ENCODE peak calls at places on chromosomes 6 and 20, in four cellular contexts. B is HepG2, M is GM12878, H is K562. R is an unnamed sample.
A peak's percentile ranks its signal among the peaks of the same experiment; 100 is the strongest.

GRCh38 chr20:39699331-39699730 is 737.2 kb downstream of the DHX35 start:
- DNase-seq in B (no peak), M (no peak), H (no peak), R (no peak)

GRCh38 chr6:44235269-44235668 is 11.6 kb upstream of the HSP90AB1 start:
- DNase-seq in M (no peak), B (no peak), H (no peak), R (no peak)

GRCh38 chr6:36463686-36464085 is 20.9 kb downstream of the KCTD20 start:
- DNase-seq in M (no peak), B (no peak), H (no peak), R (no peak)

GRCh38 chr6:5525209-5525608 is 263.9 kb downstream of the FARS2 start:
- DNase-seq in B (no peak), H (no peak), M (no peak), R (no peak)

GRCh38 chr6:70310063-70310694 is 7.3 kb upstream of the COL9A1 start:
- DNase-seq in H (peak; percentile 66), M (no peak), B (peak; percentile 33), R (peak; percentile 11)

GRCh38 chr20:50594591-50595432 is 84.6 kb downstream of the PTPN1 start:
- DNase-seq in B (no peak), M (no peak), H (no peak), R (no peak)

GRCh38 chr6:157995458-157995857 is 13.8 kb downstream of the SYNJ2 start:
- DNase-seq in H (no peak), B (no peak), M (no peak), R (no peak)

GRCh38 chr6:37546141-37546871 is 46.6 kb upstream of the CCDC167 start:
- DNase-seq in H (no peak), M (no peak), B (no peak), R (no peak)

GRCh38 chr20:41423026-41423425 is 56.4 kb upstream of the EMILIN3 start:
- DNase-seq in H (no peak), B (no peak), M (no peak), R (no peak)

GRCh38 chr6:7542878-7543394 is 1.5 kb downstream of the DSP start:
- DNase-seq in B (peak; percentile 93), H (no peak), M (no peak), R (peak; percentile 74)

GRCh38 chr6:9250852-9251251 is 815.5 kb upstream of the SLC35B3 start:
- DNase-seq in H (peak; percentile 4), B (peak; percentile 16), M (no peak), R (peak; percentile 37)

GRCh38 chr6:87756858-87757257 is 54.8 kb upstream of the AKIRIN2 start:
- DNase-seq in H (peak; percentile 73), B (no peak), M (peak; percentile 97), R (no peak)

GRCh38 chr6:38715016-38715809 is at the start of gene DNAH8:
- DNase-seq in H (no peak), B (no peak), M (no peak), R (no peak)

GRCh38 chr6:52504778-52505127 is 72.1 kb downstream of the TRAM2 start:
- DNase-seq in M (no peak), H (peak; percentile 48), B (no peak), R (no peak)

GRCh38 chr6:38212579-38212978 is 393.1 kb downstream of the ZFAND3 start:
- DNase-seq in B (no peak), H (no peak), M (no peak), R (no peak)

GRCh38 chr6:10837692-10837996 is 695 bp downstream of the MAK start:
- DNase-seq in M (no peak), B (no peak), H (peak; percentile 64), R (peak; percentile 34)

GRCh38 chr6:50846109-50846859 is 27.6 kb downstream of the TFAP2B start:
- DNase-seq in H (no peak), M (no peak), B (no peak), R (no peak)

GRCh38 chr20:31569163-31570020 is 35.7 kb upstream of the ID1 start:
- DNase-seq in B (peak; percentile 72), M (no peak), H (peak; percentile 66), R (peak; percentile 48)

GRCh38 chr6:12950879-12951814 is 234.6 kb downstream of the PHACTR1 start:
- DNase-seq in H (no peak), B (no peak), M (no peak), R (no peak)

GRCh38 chr20:15673206-15673605 is 900.0 kb downstream of the KIF16B start:
- DNase-seq in M (no peak), B (no peak), H (no peak), R (no peak)

GRCh38 chr20:64160536-64161495 is 3.4 kb upstream of the MYT1 start:
- DNase-seq in M (no peak), B (no peak), H (no peak), R (no peak)

GRCh38 chr6:30979076-30979475 is 4.4 kb upstream of the MUC21 start:
- DNase-seq in B (no peak), M (no peak), H (no peak), R (no peak)

GRCh38 chr6:142884214-142885035 is 60.6 kb downstream of the HIVEP2 start:
- DNase-seq in M (no peak), H (no peak), B (no peak), R (no peak)

GRCh38 chr6:80520195-80520594 is 413.7 kb downstream of the BCKDHB start:
- DNase-seq in M (no peak), B (no peak), H (no peak), R (no peak)

GRCh38 chr6:69792292-69792691 is 4.5 kb downstream of the LMBRD1 start:
- DNase-seq in H (no peak), B (no peak), M (no peak), R (no peak)

GRCh38 chr6:10422282-10423034 is 7.6 kb upstream of the TFAP2A start:
- DNase-seq in B (no peak), M (no peak), H (no peak), R (no peak)

GRCh38 chr20:56460459-56460858 is 8.0 kb upstream of the RTF2 start:
- DNase-seq in M (no peak), H (no peak), B (no peak), R (no peak)

GRCh38 chr6:109033655-109034054 is 61.0 kb downstream of the SESN1 start:
- DNase-seq in M (no peak), H (no peak), B (no peak), R (no peak)

GRCh38 chr20:3800256-3800877 is 4.3 kb downstream of the CDC25B start:
- DNase-seq in M (no peak), B (no peak), H (no peak), R (no peak)

GRCh38 chr6:56752009-56752408 is 109.3 kb upstream of the DST start:
- DNase-seq in M (no peak), H (no peak), B (no peak), R (no peak)

GRCh38 chr6:113055086-113055485 is 708.0 kb downstream of the RFPL4B start:
- DNase-seq in M (no peak), B (no peak), H (no peak), R (no peak)

GRCh38 chr20:11057624-11058023 is 383.8 kb upstream of the JAG1 start:
- DNase-seq in B (no peak), M (no peak), H (no peak), R (no peak)

GRCh38 chr6:12029979-12030737 is 18.0 kb downstream of the HIVEP1 start:
- DNase-seq in M (no peak), H (no peak), B (no peak), R (no peak)

GRCh38 chr20:11394145-11394833 is 523.4 kb upstream of the BTBD3 start:
- DNase-seq in B (no peak), H (no peak), M (no peak), R (no peak)

GRCh38 chr6:52263709-52264320 is 19.5 kb upstream of the IL17F start:
- DNase-seq in B (peak; percentile 64), M (no peak), H (peak; percentile 70), R (peak; percentile 70)

GRCh38 chr20:53578492-53579222 is 15.0 kb downstream of the ZNF217 start:
- DNase-seq in M (peak; percentile 76), B (peak; percentile 94), H (peak; percentile 91), R (peak; percentile 67)
- TF ChIP-seq BHLHE40 in M (peak; percentile 75), B (peak; percentile 92), H (peak; percentile 66), R (no peak)

DNA sequence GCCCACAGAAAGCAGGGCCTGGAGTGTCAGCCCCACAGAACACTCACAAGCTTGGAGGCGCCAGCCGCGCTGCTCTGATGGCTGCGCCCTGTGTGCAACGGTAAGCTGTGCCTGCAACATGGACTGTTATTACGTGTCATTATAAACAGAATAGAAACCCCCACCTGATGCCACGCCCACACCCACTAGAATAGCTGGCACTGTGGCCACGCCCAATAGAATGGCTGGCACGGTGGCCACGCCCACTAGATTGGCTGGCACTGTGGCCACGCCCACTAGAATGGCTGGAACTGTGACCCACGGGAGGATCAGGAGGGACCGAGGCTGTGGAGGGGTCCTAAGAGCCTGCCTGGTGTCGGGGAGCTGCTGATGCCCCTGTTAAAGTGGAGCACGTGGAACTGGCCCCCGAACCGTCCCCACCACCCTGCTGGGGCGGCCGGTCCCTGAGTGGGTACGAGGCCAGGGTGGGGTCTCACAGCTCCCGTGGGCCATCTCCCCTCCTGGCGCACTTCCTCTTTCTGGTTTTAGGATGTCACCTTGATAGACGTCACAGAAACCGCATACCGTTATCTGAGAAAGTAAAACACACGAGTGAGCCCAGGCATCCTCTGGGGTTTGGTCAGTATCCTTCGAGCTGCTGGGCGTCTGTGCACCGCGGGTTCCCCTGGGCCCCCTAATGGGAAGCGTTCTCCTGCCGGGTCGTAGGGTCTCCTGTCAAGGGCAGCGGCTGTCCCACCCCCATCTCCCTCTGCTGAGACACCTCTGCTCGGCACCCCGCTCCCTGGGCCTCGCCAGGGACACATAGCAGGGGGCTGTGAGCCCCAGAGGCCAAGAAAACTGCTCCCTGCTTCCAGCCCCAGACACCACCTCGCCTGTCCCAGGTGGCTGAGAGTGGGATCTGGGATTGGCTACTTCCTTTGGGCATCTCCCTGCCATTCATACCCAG is 25.4 kb downstream of the SLC17A9 start:
- DNase-seq in B (no peak), M (peak; percentile 71), H (peak; percentile 35), R (no peak)
- TF ChIP-seq TARDBP in B (no peak), M (no peak), H (no peak), R (no peak)

GRCh38 chr6:34475167-34476047 is 9.5 kb downstream of the PACSIN1 start:
- DNase-seq in H (no peak), M (no peak), B (no peak), R (no peak)
- TF ChIP-seq BHLHE40 in H (no peak), M (no peak), B (no peak), R (no peak)

DNA sequence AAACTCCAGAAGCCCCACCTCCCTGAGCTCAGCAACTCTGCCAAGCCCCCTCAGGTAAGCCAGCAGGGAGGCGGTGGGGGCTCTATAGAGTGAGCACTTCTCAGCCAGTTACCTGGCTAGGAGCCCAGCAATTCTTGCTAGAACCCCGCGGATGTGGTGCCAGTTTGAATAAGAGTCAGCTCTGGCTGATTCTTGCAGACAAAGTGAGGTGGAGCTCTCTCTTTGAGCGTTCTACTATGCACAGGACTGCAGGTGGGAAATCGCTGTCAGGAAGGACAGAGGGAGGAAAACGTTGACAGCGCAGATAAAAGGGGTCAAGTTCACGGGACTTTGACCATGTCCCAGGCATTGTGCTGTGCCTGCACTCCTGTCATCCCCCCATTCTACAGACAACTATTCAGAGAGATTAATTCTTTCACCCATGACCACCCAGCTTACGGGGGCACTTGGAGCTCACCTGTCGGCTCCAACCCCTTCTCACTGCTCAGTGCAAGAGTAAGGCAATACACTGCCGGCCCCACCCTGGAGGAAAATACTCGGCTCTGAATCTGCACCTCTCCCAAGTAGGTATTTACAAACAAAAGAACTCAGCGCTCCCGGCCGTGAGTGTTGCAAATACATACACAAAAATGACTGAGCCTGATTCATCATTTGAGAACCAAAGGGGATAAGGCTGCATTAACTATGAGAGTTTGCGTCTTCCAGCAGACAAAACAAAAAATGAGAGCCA is 92.8 kb downstream of the ANKRD60 start:
- DNase-seq in M (no peak), H (no peak), B (no peak), R (no peak)
- TF ChIP-seq TARDBP in M (no peak), H (no peak), B (no peak), R (no peak)

GRCh38 chr6:49646130-49646824 is 9.6 kb upstream of the RHAG start:
- DNase-seq in H (peak; percentile 97), M (no peak), B (no peak), R (no peak)
- TF ChIP-seq BHLHE40 in H (peak; percentile 19), M (no peak), B (no peak), R (no peak)